ENCODE peak calls at places on chromosomes 5 and 9, in six cellular contexts. X is osteoblast, C is OCI-LY7, F is right lobe of liver, V is colonic mucosa, Y is uterus. R is an unnamed sample.

GRCh38 chr9:100498592-100498991 is 25.6 kb downstream of the TMEFF1 start:
- DNase-seq in X (no peak), C (no peak), F (no peak), V (no peak), Y (no peak), R (no peak)

GRCh38 chr9:78130004-78130403 is 98.4 kb upstream of the GNAQ start:
- DNase-seq in X (peak; percentile 88), C (peak; percentile 40), F (no peak), V (peak; percentile 31), Y (no peak), R (no peak)

GRCh38 chr9:126420643-126421564 is 94.3 kb downstream of the MVB12B start:
- DNase-seq in X (peak; percentile 58), C (no peak), F (peak; percentile 18), V (no peak), Y (no peak), R (no peak)

GRCh38 chr9:31372796-31373587 is 1011.5 kb upstream of the ACO1 start:
- DNase-seq in X (no peak), C (no peak), F (no peak), V (no peak), Y (no peak), R (no peak)

GRCh38 chr5:154972476-154973080 is 31.7 kb downstream of the MRPL22 start:
- DNase-seq in X (no peak), C (peak; percentile 25), F (no peak), V (no peak), Y (no peak), R (no peak)

GRCh38 chr5:167633931-167634341 is 657.5 kb upstream of the WWC1 start:
- DNase-seq in X (peak; percentile 37), C (no peak), F (no peak), V (no peak), Y (no peak), R (no peak)

GRCh38 chr5:150298701-150299451 is 3.8 kb downstream of the ARSI start:
- DNase-seq in X (peak; percentile 99), C (no peak), F (no peak), V (no peak), Y (peak; percentile 62), R (no peak)

GRCh38 chr9:7536310-7536939 is 263.2 kb downstream of the DMAC1 start:
- DNase-seq in X (peak; percentile 22), C (peak; percentile 36), F (peak; percentile 63), V (peak; percentile 69), Y (no peak), R (peak; percentile 44)

GRCh38 chr5:147403659-147404640 is 105.9 kb downstream of the DPYSL3 start:
- DNase-seq in X (peak; percentile 88), C (no peak), F (no peak), V (no peak), Y (peak; percentile 79), R (peak; percentile 59)

GRCh38 chr5:1280177-1281037 is 14.5 kb downstream of the TERT start:
- DNase-seq in X (peak; percentile 59), C (no peak), F (no peak), V (no peak), Y (no peak), R (no peak)

GRCh38 chr9:128946945-128947422 is 419 bp downstream of the DOLK start:
- DNase-seq in X (peak; percentile 88), C (no peak), F (peak; percentile 71), V (no peak), Y (no peak), R (no peak)

GRCh38 chr9:38334234-38334633 is 58.3 kb upstream of the ALDH1B1 start:
- DNase-seq in X (no peak), C (peak; percentile 4), F (no peak), V (no peak), Y (no peak), R (no peak)

GRCh38 chr9:72980183-72980582 is 27.3 kb upstream of the ALDH1A1 start:
- DNase-seq in X (no peak), C (no peak), F (no peak), V (no peak), Y (no peak), R (no peak)

GRCh38 chr5:27472000-27472763 is 433.8 kb upstream of the CDH9 start:
- DNase-seq in X (no peak), C (no peak), F (peak; percentile 79), V (no peak), Y (no peak), R (no peak)

GRCh38 chr5:1915316-1915715 is 32.6 kb upstream of the IRX4 start:
- DNase-seq in X (no peak), C (no peak), F (no peak), V (no peak), Y (no peak), R (no peak)

GRCh38 chr5:5387192-5387591 is 35.3 kb upstream of the ICE1 start:
- DNase-seq in X (no peak), C (no peak), F (no peak), V (no peak), Y (no peak), R (no peak)

GRCh38 chr5:108003178-108003577 is 332.4 kb upstream of the EFNA5 start:
- DNase-seq in X (no peak), C (peak; percentile 13), F (no peak), V (no peak), Y (no peak), R (no peak)

GRCh38 chr5:72146056-72146455 is 38.8 kb downstream of the MAP1B start:
- DNase-seq in X (no peak), C (no peak), F (no peak), V (no peak), Y (no peak), R (no peak)

GRCh38 chr9:108972186-108972585 is 38.0 kb downstream of the ABITRAM start:
- DNase-seq in X (no peak), C (no peak), F (no peak), V (no peak), Y (no peak), R (no peak)

GRCh38 chr9:122572456-122572855 is 10.7 kb downstream of the OR1L8 start:
- DNase-seq in X (no peak), C (no peak), F (no peak), V (no peak), Y (no peak), R (no peak)

GRCh38 chr9:78811562-78812276 is 514.8 kb downstream of the PSAT1 start:
- DNase-seq in X (peak; percentile 85), C (no peak), F (no peak), V (no peak), Y (no peak), R (no peak)

GRCh38 chr5:169165052-169165451 is 135.9 kb downstream of the SLIT3 start:
- DNase-seq in X (no peak), C (no peak), F (no peak), V (no peak), Y (no peak), R (no peak)
- H3K4me1 ChIP-seq in X (peaks cover 44% of the 10 kb centered on the region), C (no peaks in the 10 kb centered on the region), F (no peaks in the 10 kb centered on the region), V (no peaks in the 10 kb centered on the region), Y (peaks cover 3% of the 10 kb centered on the region), R (no peaks in the 10 kb centered on the region)

GRCh38 chr5:140346348-140347221 is at the start of gene HBEGF:
- DNase-seq in X (peak; percentile 98), C (peak; percentile 84), F (peak; percentile 93), V (peak; percentile 88), Y (peak; percentile 84), R (peak; percentile 85)

GRCh38 chr5:140348104-140348503 is 1.7 kb upstream of the HBEGF start:
- DNase-seq in X (peak; percentile 35), C (peak; percentile 57), F (no peak), V (peak; percentile 72), Y (no peak), R (no peak)

GRCh38 chr5:140345919-140346347 is 470 bp downstream of the HBEGF start:
- DNase-seq in X (peak; percentile 94), C (peak; percentile 42), F (peak; percentile 72), V (peak; percentile 61), Y (peak; percentile 62), R (peak; percentile 52)

GRCh38 chr5:140349244-140349643 is 2.8 kb upstream of the HBEGF start:
- DNase-seq in X (peak; percentile 85), C (no peak), F (no peak), V (peak; percentile 52), Y (no peak), R (no peak)

GRCh38 chr5:140347382-140347781 is 979 bp upstream of the HBEGF start:
- DNase-seq in X (no peak), C (no peak), F (no peak), V (no peak), Y (no peak), R (no peak)
- H3K4me3 ChIP-seq in X (no peak overlapping the region), C (peak overlapping the region; percentile 69), F (no peak overlapping the region), V (no peak overlapping the region), Y (no peak overlapping the region), R (no peak overlapping the region)

DNA sequence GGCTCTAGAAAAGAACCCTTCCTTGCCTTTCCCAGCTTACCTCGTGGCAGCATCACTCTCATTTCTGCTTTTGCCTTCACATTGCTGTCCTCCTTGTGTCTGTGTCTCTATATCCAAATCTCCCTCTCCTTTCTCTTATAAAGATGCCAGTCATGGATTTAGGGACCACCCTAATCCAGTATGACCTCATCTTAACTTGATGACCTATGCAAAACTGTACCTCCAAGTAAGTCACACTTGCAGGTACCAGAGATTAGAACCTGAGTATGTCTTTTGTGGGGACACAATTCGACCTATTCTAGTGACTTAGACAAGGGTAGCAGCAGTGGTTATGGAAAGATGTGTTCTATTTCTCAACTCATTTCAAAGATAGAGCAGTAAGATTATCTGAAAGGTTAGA is 160.1 kb downstream of the HMHB1 start:
- DNase-seq in X (no peak), C (no peak), F (no peak), V (no peak), Y (no peak), R (no peak)
- TF ChIP-seq CTCF in X (no peak), C (no peak), F (no peak), V (no peak), Y (no peak), R (no peak)

DNA sequence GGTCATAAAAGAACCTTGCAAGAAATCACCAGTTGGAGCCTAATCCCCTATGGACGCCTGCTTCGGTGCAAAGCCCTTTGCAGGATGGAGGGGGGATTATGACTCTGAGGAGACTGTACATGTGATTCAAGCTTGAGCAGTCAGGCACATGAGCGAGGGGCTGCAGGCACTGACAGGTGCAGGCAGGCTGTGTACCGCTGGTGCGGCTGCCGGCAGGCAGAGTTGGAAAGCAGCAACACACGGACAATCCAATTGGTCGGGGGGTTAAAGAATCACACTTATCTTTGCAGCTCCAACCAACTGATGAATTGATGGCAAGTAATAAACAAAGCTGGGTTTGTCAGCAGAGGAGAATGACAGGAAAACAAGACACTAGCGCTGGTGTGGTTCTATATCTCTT is 5.7 kb downstream of the WHRN start:
- DNase-seq in X (no peak), C (peak; percentile 33), F (no peak), V (no peak), Y (no peak), R (no peak)
- H3K4me1 ChIP-seq in X (peaks cover 9% of the 10 kb centered on the region), C (peaks cover 28% of the 10 kb centered on the region), F (no peaks in the 10 kb centered on the region), V (no peaks in the 10 kb centered on the region), Y (no peaks in the 10 kb centered on the region), R (peaks cover 4% of the 10 kb centered on the region)

GRCh38 chr5:57445006-57445714 is 37.5 kb downstream of the ACTBL2 start:
- DNase-seq in X (no peak), C (no peak), F (no peak), V (no peak), Y (no peak), R (no peak)
- H3K4me3 ChIP-seq in X (no peak overlapping the region), C (no peak overlapping the region), F (no peak overlapping the region), V (no peak overlapping the region), Y (no peak overlapping the region), R (no peak overlapping the region)

GRCh38 chr9:86997158-86997557 is 49.9 kb upstream of the GAS1 start:
- DNase-seq in X (no peak), C (no peak), F (no peak), V (no peak), Y (no peak), R (no peak)
- TF ChIP-seq CTCF in X (no peak), C (no peak), F (peak; percentile 25), V (no peak), Y (no peak), R (no peak)

R was measured in lung.